ENCODE peak calls at places on chromosome X, in seven cellular contexts. Z is HEK293T, V is osteocyte, P is AG08396, X is endothelial cell, S is MCF 10A, U is SIG-M5. G is an unnamed sample.

GRCh38 chrX:78514852-78515251 is 144.3 kb downstream of the RTL3 start:
- DNase-seq in X (no peak), V (no peak), S (peak; percentile 13), Z (no peak), P (no peak), U (no peak), G (no peak)

GRCh38 chrX:10015711-10016515 is 48.8 kb downstream of the CLDN34 start:
- DNase-seq in Z (no peak), X (peak; percentile 39), V (no peak), S (no peak), U (no peak), P (peak; percentile 26), G (no peak)

GRCh38 chrX:57528670-57529255 is 63.0 kb upstream of the ZXDB start:
- DNase-seq in U (no peak), Z (no peak), X (peak; percentile 9), V (no peak), P (no peak), S (peak; percentile 42), G (no peak)

GRCh38 chrX:53190363-53190960 is 34.5 kb downstream of the KDM5C start:
- DNase-seq in V (no peak), Z (no peak), X (peak; percentile 9), P (no peak), U (no peak), S (peak; percentile 11), G (no peak)

GRCh38 chrX:136273986-136274385 is 22.8 kb upstream of the MAP7D3 start:
- DNase-seq in P (no peak), Z (no peak), X (no peak), V (no peak), S (no peak), U (no peak), G (no peak)

GRCh38 chrX:135193740-135194139 is 22.5 kb upstream of the CT55 start:
- DNase-seq in Z (no peak), V (no peak), U (no peak), X (no peak), P (no peak), S (no peak), G (no peak)

GRCh38 chrX:70196961-70197805 is 19.9 kb downstream of the DGAT2L6 start:
- DNase-seq in X (peak; percentile 54), P (peak; percentile 32), V (no peak), U (no peak), S (peak; percentile 76), Z (peak; percentile 71), G (peak; percentile 6)

GRCh38 chrX:16870095-16870860 is at the start of gene RBBP7:
- DNase-seq in S (peak; percentile 94), P (peak; percentile 99), U (peak; percentile 18), X (peak; percentile 88), Z (peak; percentile 95), V (peak; percentile 100), G (no peak)

GRCh38 chrX:77668391-77669237 is 117.4 kb downstream of the ATRX start:
- DNase-seq in S (peak; percentile 57), P (peak; percentile 1), X (no peak), U (peak; percentile 8), Z (no peak), V (no peak), G (no peak)

GRCh38 chrX:107448625-107449468 is 605 bp upstream of the FRMPD3 start:
- DNase-seq in U (no peak), P (no peak), V (no peak), X (peak; percentile 11), Z (peak; percentile 48), S (peak; percentile 24), G (no peak)

GRCh38 chrX:101430457-101431078 is 22.5 kb downstream of the HNRNPH2 start:
- DNase-seq in V (no peak), Z (no peak), X (no peak), P (no peak), U (no peak), S (no peak), G (no peak)

GRCh38 chrX:102627640-102628039 is 23.6 kb upstream of the GPRASP1 start:
- DNase-seq in P (no peak), S (no peak), U (no peak), Z (no peak), V (no peak), X (no peak), G (no peak)

GRCh38 chrX:47539860-47540259 is 21.1 kb upstream of the ARAF start:
- DNase-seq in P (no peak), S (no peak), X (no peak), U (no peak), V (no peak), Z (no peak), G (no peak)

GRCh38 chrX:44651347-44651746 is 108.7 kb upstream of the FUNDC1 start:
- DNase-seq in X (peak; percentile 5), S (peak; percentile 16), U (no peak), V (peak; percentile 51), Z (peak; percentile 43), P (no peak), G (no peak)

GRCh38 chrX:619812-620493 is 10.6 kb upstream of the SHOX start:
- DNase-seq in V (peak; percentile 83), S (no peak), Z (no peak), P (no peak), U (no peak), X (no peak), G (peak; percentile 61)

GRCh38 chrX:122703762-122704161 is 480.3 kb upstream of the GRIA3 start:
- DNase-seq in V (no peak), X (no peak), U (no peak), P (no peak), S (no peak), Z (no peak), G (no peak)

GRCh38 chrX:71859637-71860036 is 51.0 kb upstream of the NHSL2 start:
- DNase-seq in Z (peak; percentile 43), S (peak; percentile 61), U (no peak), P (no peak), V (no peak), X (peak; percentile 28), G (no peak)

GRCh38 chrX:30521440-30522182 is 56.0 kb downstream of the TASL start:
- DNase-seq in S (peak; percentile 44), P (no peak), U (no peak), X (no peak), V (no peak), Z (no peak), G (no peak)

GRCh38 chrX:112857478-112857878 is 16.8 kb upstream of the AMOT start:
- DNase-seq in S (no peak), V (no peak), P (no peak), X (no peak), Z (no peak), U (no peak), G (no peak)

GRCh38 chrX:67583171-67583570 is 39.4 kb downstream of the AR start:
- DNase-seq in Z (no peak), U (no peak), P (no peak), S (no peak), V (no peak), X (no peak), G (no peak)

GRCh38 chrX:11531226-11531625 is 134.5 kb downstream of the ARHGAP6 start:
- DNase-seq in X (no peak), P (no peak), U (no peak), S (peak; percentile 26), V (no peak), Z (no peak), G (no peak)

GRCh38 chrX:46184749-46185148 is 360.5 kb downstream of the ZNF674 start:
- DNase-seq in S (no peak), X (no peak), Z (no peak), V (no peak), U (no peak), P (no peak), G (no peak)

GRCh38 chrX:155534800-155535199 is 76.4 kb upstream of the F8A3 start:
- DNase-seq in P (no peak), U (no peak), Z (no peak), X (no peak), V (no peak), S (no peak), G (no peak)

GRCh38 chrX:1531106-1531890 is 5.7 kb downstream of the P2RY8 start:
- DNase-seq in U (no peak), P (no peak), S (no peak), V (peak; percentile 73), Z (no peak), X (no peak), G (no peak)

GRCh38 chrX:22247169-22247568 is 25.5 kb upstream of the CBLL2 start:
- DNase-seq in V (no peak), P (peak; percentile 13), Z (no peak), U (no peak), S (no peak), X (no peak), G (no peak)

GRCh38 chrX:55710701-55711100 is 6.8 kb upstream of the RRAGB start:
- DNase-seq in Z (no peak), U (no peak), S (peak; percentile 41), V (no peak), P (peak; percentile 13), X (no peak), G (no peak)

GRCh38 chrX:133249659-133250058 is 31.5 kb upstream of the TFDP3 start:
- DNase-seq in X (no peak), Z (no peak), P (no peak), U (no peak), S (peak; percentile 11), V (no peak), G (no peak)

GRCh38 chrX:73903941-73904340 is 340.9 kb downstream of the CHIC1 start:
- DNase-seq in U (no peak), V (no peak), P (no peak), S (no peak), Z (no peak), X (no peak), G (no peak)